ENCODE peak calls at places on chromosomes 4 and X, in nine cellular contexts. F is activated CD8-positive, alpha-beta memory T cell treated with anti-CD3 and anti-CD28 coated beads for 48 hours; D is left lung; P is T47D; N is MM.1S; B is stimulated activated CD8-positive, alpha-beta memory T cell treated with anti-CD3 and anti-CD28 coated beads, Interleukin-12 subunit alpha, Interleukin-12 subunit beta, amount 100 ng/mL, for 4 hours; W is NB4; I is GM20000; O is memory B cell. E is an unnamed sample.

GRCh38 chr4:587671-588350 is 11.7 kb upstream of the TMEM271 start:
- DNase-seq in P (no peak), N (no peak), F (no peak), D (no peak), I (no peak), O (no peak), B (no peak), W (no peak), E (no peak)

GRCh38 chrX:103607385-103608304 is at the start of gene TCEAL3:
- DNase-seq in F (no peak), B (no peak), P (no peak), D (peak; percentile 46), N (no peak), I (peak; percentile 45), O (peak; percentile 30), W (no peak), E (peak; percentile 74)

GRCh38 chrX:37314526-37314925 is 34.6 kb upstream of the PRRG1 start:
- DNase-seq in D (no peak), W (no peak), I (no peak), P (no peak), O (no peak), F (no peak), N (no peak), B (no peak), E (no peak)

GRCh38 chr4:8343051-8343966 is 73.8 kb downstream of the HTRA3 start:
- DNase-seq in O (no peak), I (no peak), W (no peak), B (no peak), F (no peak), D (no peak), N (no peak), P (no peak), E (no peak)

GRCh38 chr4:133565379-133565778 is 416.3 kb downstream of the PCDH10 start:
- DNase-seq in D (no peak), I (no peak), P (no peak), O (no peak), B (no peak), F (no peak), N (no peak), W (no peak), E (no peak)

GRCh38 chr4:40909363-40909876 is 159.7 kb downstream of the NSUN7 start:
- DNase-seq in N (no peak), O (no peak), F (no peak), D (no peak), P (no peak), I (no peak), B (no peak), W (peak; percentile 48), E (no peak)

GRCh38 chr4:102735578-102735977 is 25.2 kb downstream of the MANBA start:
- DNase-seq in N (no peak), W (no peak), I (no peak), O (no peak), B (no peak), F (no peak), D (no peak), P (no peak), E (no peak)

GRCh38 chr4:74546020-74546419 is 101.1 kb downstream of the AREG start:
- DNase-seq in I (no peak), O (no peak), P (no peak), F (no peak), N (no peak), W (no peak), D (no peak), B (no peak), E (no peak)

GRCh38 chr4:139555705-139556070 is 331 bp downstream of the SETD7 start:
- DNase-seq in O (peak; percentile 57), I (no peak), N (no peak), W (no peak), D (peak; percentile 66), P (no peak), F (peak; percentile 16), B (no peak), E (peak; percentile 76)

GRCh38 chrX:106959897-106960296 is 39.7 kb downstream of the CLDN2 start:
- DNase-seq in I (no peak), P (peak; percentile 2), F (no peak), B (no peak), O (no peak), W (peak; percentile 1), N (no peak), D (no peak), E (no peak)

GRCh38 chr4:55157559-55158277 is 32.3 kb upstream of the KDR start:
- DNase-seq in P (no peak), O (no peak), F (no peak), W (no peak), I (no peak), B (no peak), N (no peak), D (no peak), E (no peak)

GRCh38 chr4:23171971-23172370 is 479.2 kb downstream of the GBA3 start:
- DNase-seq in N (no peak), O (no peak), B (no peak), F (no peak), I (no peak), D (no peak), W (no peak), P (no peak), E (no peak)

GRCh38 chr4:79611026-79611425 is 203.0 kb upstream of the GK2 start:
- DNase-seq in P (no peak), B (no peak), D (no peak), F (no peak), N (no peak), I (no peak), O (no peak), W (no peak), E (no peak)

GRCh38 chr4:8019396-8020365 is 80.0 kb upstream of the AFAP1 start:
- DNase-seq in N (no peak), O (no peak), D (peak; percentile 67), W (no peak), P (no peak), B (no peak), I (no peak), F (no peak), E (peak; percentile 64)

GRCh38 chr4:153759407-153760226 is at the start of gene RNF175:
- DNase-seq in P (no peak), F (no peak), B (no peak), D (no peak), O (no peak), I (no peak), N (no peak), W (no peak), E (no peak)

GRCh38 chr4:4780634-4781287 is 78.7 kb upstream of the MSX1 start:
- DNase-seq in B (no peak), N (no peak), D (no peak), F (no peak), W (no peak), P (no peak), O (no peak), I (no peak), E (no peak)

GRCh38 chrX:101429934-101430333 is 21.9 kb downstream of the HNRNPH2 start:
- DNase-seq in N (no peak), D (no peak), F (no peak), I (peak; percentile 3), P (no peak), W (no peak), O (no peak), B (no peak), E (no peak)

GRCh38 chrX:155956649-155957048 is 40.8 kb upstream of the IL9R start:
- DNase-seq in N (no peak), P (no peak), D (no peak), O (no peak), W (no peak), I (no peak), F (no peak), B (no peak), E (no peak)

GRCh38 chrX:19640693-19641374 is 125.5 kb upstream of the MAP3K15 start:
- DNase-seq in O (no peak), D (no peak), P (no peak), W (no peak), B (no peak), F (no peak), I (no peak), N (no peak), E (no peak)

GRCh38 chrX:153590961-153591956 is 7.7 kb downstream of the CCNQ start:
- DNase-seq in O (peak; percentile 47), N (no peak), F (no peak), D (no peak), B (no peak), I (no peak), W (no peak), P (no peak), E (peak; percentile 15)

GRCh38 chr4:11397146-11397545 is 31.5 kb downstream of the HS3ST1 start:
- DNase-seq in D (no peak), W (no peak), I (no peak), P (no peak), N (no peak), B (no peak), O (no peak), F (no peak), E (no peak)

GRCh38 chr4:158428242-158428641 is 93.4 kb upstream of the RXFP1 start:
- DNase-seq in B (no peak), I (no peak), N (no peak), D (no peak), P (no peak), F (no peak), O (no peak), W (no peak), E (no peak)

E was measured in lower lobe of right lung.